ENCODE peak calls at places on chromosomes 11 and 22, in four cellular contexts. L is K562, Q is GM12878, S is H1. Z is an unnamed sample.

GRCh38 chr22:38572065-38572464 is 2.1 kb upstream of the DMC1 start:
- DNase-seq in L (peak; percentile 61), Q (peak; percentile 12), S (no peak), Z (peak; percentile 18)

GRCh38 chr22:40332319-40332781 is 13.9 kb upstream of the ADSL start:
- DNase-seq in Q (no peak), L (peak; percentile 7), S (no peak), Z (no peak)

GRCh38 chr11:119355091-119355843 is 8.8 kb upstream of the MFRP start:
- DNase-seq in L (no peak), Q (no peak), S (no peak), Z (no peak)

GRCh38 chr11:12526789-12527188 is 147.4 kb upstream of the TEAD1 start:
- DNase-seq in S (no peak), Q (no peak), L (no peak), Z (no peak)

GRCh38 chr11:69819541-69820070 is 390 bp upstream of the FGF3 start:
- DNase-seq in L (no peak), Q (no peak), S (no peak), Z (peak; percentile 44)

GRCh38 chr11:61543606-61544306 is 35.2 kb downstream of the LRRC10B start:
- DNase-seq in L (no peak), S (no peak), Q (no peak), Z (peak; percentile 62)

GRCh38 chr11:48150213-48150612 is 66.4 kb upstream of the OR4B1 start:
- DNase-seq in Q (no peak), L (no peak), S (no peak), Z (no peak)

GRCh38 chr11:68954970-68955958 is 25.5 kb downstream of the MRGPRD start:
- DNase-seq in S (no peak), Q (no peak), L (peak; percentile 64), Z (no peak)

GRCh38 chr11:66068923-66069714 is 953 bp upstream of the PACS1 start:
- DNase-seq in L (peak; percentile 49), Q (no peak), S (no peak), Z (peak; percentile 77)

GRCh38 chr11:117099681-117100080 is 1.5 kb upstream of the SIK3 start:
- DNase-seq in L (no peak), S (no peak), Q (no peak), Z (no peak)

GRCh38 chr22:45785458-45785857 is 113.8 kb downstream of the ATXN10 start:
- DNase-seq in L (no peak), Q (no peak), S (no peak), Z (peak; percentile 31)

GRCh38 chr22:50210378-50211139 is 9.7 kb downstream of the SELENOO start:
- DNase-seq in L (no peak), Q (no peak), S (no peak), Z (no peak)

GRCh38 chr22:30386960-30387848 is at the start of gene RNF215:
- DNase-seq in L (peak; percentile 82), Q (no peak), S (peak; percentile 77), Z (peak; percentile 63)

GRCh38 chr11:77142091-77142975 is 14.3 kb downstream of the MYO7A start:
- DNase-seq in S (no peak), Q (no peak), L (no peak), Z (no peak)

GRCh38 chr11:46183819-46184218 is 62.6 kb upstream of the PHF21A start:
- DNase-seq in Q (no peak), S (no peak), L (no peak), Z (no peak)

GRCh38 chr22:46679711-46680269 is 58.3 kb downstream of the CERK start:
- DNase-seq in Q (no peak), S (no peak), L (no peak), Z (no peak)

GRCh38 chr11:68009391-68010000 is 631 bp upstream of the ALDH3B1 start:
- DNase-seq in S (no peak), Q (no peak), L (peak; percentile 72), Z (no peak)

GRCh38 chr11:122751298-122752070 is 86.8 kb upstream of the CRTAM start:
- DNase-seq in S (no peak), L (no peak), Q (no peak), Z (no peak)

GRCh38 chr11:111206472-111206871 is 39.1 kb upstream of the POU2AF2 start:
- DNase-seq in S (no peak), Q (no peak), L (no peak), Z (peak; percentile 48)

GRCh38 chr11:115379528-115379927 is 124.7 kb downstream of the CADM1 start:
- DNase-seq in L (no peak), S (no peak), Q (peak; percentile 8), Z (peak; percentile 28)

GRCh38 chr11:70662691-70663098 is 264.4 kb downstream of the CTTN start:
- DNase-seq in L (no peak), S (no peak), Q (no peak), Z (no peak)

GRCh38 chr11:123382555-123383074 is 47.5 kb upstream of the GRAMD1B start:
- DNase-seq in S (no peak), Q (no peak), L (no peak), Z (no peak)

GRCh38 chr22:47816121-47816915 is 1053.9 kb downstream of the TBC1D22A start:
- DNase-seq in S (no peak), L (no peak), Q (no peak), Z (no peak)

GRCh38 chr11:62574363-62575057 is 819 bp upstream of the EEF1G start:
- DNase-seq in L (peak; percentile 48), S (no peak), Q (no peak), Z (no peak)

DNA sequence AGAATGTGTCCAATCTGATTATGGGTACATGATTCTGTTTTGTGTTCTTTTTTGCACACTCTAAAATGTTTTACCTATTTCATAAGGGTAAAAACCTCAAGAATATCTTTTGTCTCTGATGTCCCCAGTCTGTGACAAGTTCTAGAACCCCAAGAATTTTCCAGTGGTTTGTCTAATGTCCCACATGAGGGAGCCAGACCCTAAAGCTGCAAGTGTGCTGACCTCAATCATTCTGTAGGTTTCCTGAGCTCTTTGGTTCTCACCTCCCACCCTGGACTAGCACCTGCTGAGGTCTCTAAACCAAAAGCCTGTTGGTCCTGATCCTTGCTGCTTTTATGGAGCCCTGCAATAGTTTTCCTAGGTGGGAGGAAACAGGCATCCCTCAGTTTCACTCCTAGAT is 149.8 kb upstream of the MPPED2 start:
- DNase-seq in S (no peak), L (no peak), Q (no peak), Z (no peak)
- TF ChIP-seq CTCF in S (peak; percentile 34), L (no peak), Q (no peak), Z (no peak)

GRCh38 chr11:114072978-114073377 is 13.5 kb downstream of the ZBTB16 start:
- DNase-seq in Q (no peak), L (no peak), S (no peak), Z (no peak)
- TF ChIP-seq CHD2 in Q (no peak), L (no peak), S (no peak), Z (no peak)

GRCh38 chr11:20397281-20397680 is 9.8 kb downstream of the PRMT3 start:
- DNase-seq in Q (no peak), S (no peak), L (peak; percentile 42), Z (peak; percentile 38)
- TF ChIP-seq CTCF in Q (peak; percentile 67), S (peak; percentile 56), L (peak; percentile 25), Z (peak; percentile 67)

GRCh38 chr22:37343343-37343742 is 61.0 kb downstream of the CYTH4 start:
- DNase-seq in L (no peak), Q (no peak), S (no peak), Z (no peak)

GRCh38 chr22:37343863-37344734 is 61.8 kb downstream of the CYTH4 start:
- DNase-seq in S (no peak), L (no peak), Q (no peak), Z (no peak)

GRCh38 chr22:37349043-37349814 is 66.9 kb downstream of the CYTH4 start:
- DNase-seq in Q (no peak), S (no peak), L (no peak), Z (no peak)

GRCh38 chr22:37344735-37345462 is 62.6 kb downstream of the CYTH4 start:
- DNase-seq in S (no peak), Q (no peak), L (no peak), Z (no peak)

GRCh38 chr22:37345863-37346514 is 63.7 kb downstream of the CYTH4 start:
- DNase-seq in S (no peak), Q (no peak), L (no peak), Z (no peak)
- TF ChIP-seq CHD2 in S (no peak), Q (no peak), L (no peak), Z (no peak)

GRCh38 chr11:1029686-1030085 is 6.8 kb downstream of the MUC6 start:
- DNase-seq in Q (no peak), S (no peak), L (no peak), Z (no peak)

GRCh38 chr11:1030086-1030485 is 6.4 kb downstream of the MUC6 start:
- DNase-seq in L (no peak), S (no peak), Q (no peak), Z (no peak)

GRCh38 chr11:1030556-1030955 is 6.0 kb downstream of the MUC6 start:
- DNase-seq in Q (no peak), S (no peak), L (no peak), Z (no peak)

GRCh38 chr11:1032310-1032891 is 4.1 kb downstream of the MUC6 start:
- DNase-seq in Q (no peak), S (no peak), L (no peak), Z (no peak)

GRCh38 chr11:1031121-1031899 is 5.2 kb downstream of the MUC6 start:
- DNase-seq in L (no peak), S (no peak), Q (no peak), Z (no peak)
- TF ChIP-seq CTCF in L (no peak), S (no peak), Q (no peak), Z (no peak)

Z was measured in A549.